ENCODE peak calls at places on chromosomes 12 and 14, in four cellular contexts. Q is tibial nerve, M is fibroblast of lung, Z is lower lobe of right lung. U is an unnamed sample.

GRCh38 chr14:106691601-106692291 is 1165.4 kb downstream of the TMEM121 start:
- DNase-seq in Q (no peak), M (no peak), Z (peak; percentile 56), U (no peak)

GRCh38 chr14:89503458-89503996 is 86.5 kb upstream of the FOXN3 start:
- DNase-seq in Q (no peak), M (no peak), Z (no peak), U (no peak)

GRCh38 chr14:26170885-26171284 is 426.9 kb downstream of the NOVA1 start:
- DNase-seq in Q (no peak), M (no peak), Z (no peak), U (no peak)

GRCh38 chr12:64600164-64600561 is 10.1 kb upstream of the RASSF3 start:
- DNase-seq in Q (no peak), M (no peak), Z (no peak), U (no peak)

GRCh38 chr14:78356406-78356805 is 186.2 kb downstream of the NRXN3 start:
- DNase-seq in Q (no peak), M (no peak), Z (no peak), U (no peak)

GRCh38 chr12:71780207-71780822 is 25.7 kb downstream of the RAB21 start:
- DNase-seq in Q (no peak), M (peak; percentile 25), Z (no peak), U (peak; percentile 24)

GRCh38 chr12:1398673-1399072 is 195.7 kb downstream of the FBXL14 start:
- DNase-seq in Q (no peak), M (no peak), Z (no peak), U (no peak)

GRCh38 chr14:22650046-22650739 is 6.0 kb upstream of the OR6J1 start:
- DNase-seq in Q (no peak), M (no peak), Z (no peak), U (no peak)

GRCh38 chr14:68506021-68506644 is 286.7 kb downstream of the ZFP36L1 start:
- DNase-seq in Q (no peak), M (peak; percentile 87), Z (no peak), U (no peak)

GRCh38 chr14:21917699-21918436 is 244.2 kb upstream of the OR4E1 start:
- DNase-seq in Q (no peak), M (peak; percentile 21), Z (no peak), U (peak; percentile 64)

GRCh38 chr14:104283197-104284106 is 145.1 kb downstream of the KIF26A start:
- DNase-seq in Q (no peak), M (no peak), Z (peak; percentile 36), U (no peak)

GRCh38 chr12:3683670-3684069 is 69.2 kb downstream of the CRACR2A start:
- DNase-seq in Q (no peak), M (peak; percentile 22), Z (no peak), U (no peak)

GRCh38 chr12:67751376-67751928 is 102.9 kb downstream of the DYRK2 start:
- DNase-seq in Q (no peak), M (no peak), Z (no peak), U (no peak)

GRCh38 chr12:119406322-119406721 is 71.8 kb downstream of the CCDC60 start:
- DNase-seq in Q (no peak), M (no peak), Z (no peak), U (no peak)

GRCh38 chr12:115960868-115961802 is 316.4 kb downstream of the MED13L start:
- DNase-seq in Q (no peak), M (no peak), Z (no peak), U (no peak)

GRCh38 chr14:68630611-68631013 is 162.3 kb downstream of the ZFP36L1 start:
- DNase-seq in Q (no peak), M (no peak), Z (no peak), U (peak; percentile 19)

GRCh38 chr12:14984036-14984435 is 11.2 kb downstream of the PDE6H start:
- DNase-seq in Q (no peak), M (no peak), Z (no peak), U (no peak)

GRCh38 chr12:116539361-116539771 is 19.8 kb upstream of the MAP1LC3B2 start:
- DNase-seq in Q (no peak), M (peak; percentile 36), Z (no peak), U (no peak)

GRCh38 chr12:93089805-93090569 is 160.9 kb upstream of the EEA1 start:
- DNase-seq in Q (no peak), M (peak; percentile 94), Z (no peak), U (no peak)

GRCh38 chr14:50062438-50063039 is 53.8 kb downstream of the VCPKMT start:
- DNase-seq in Q (no peak), M (peak; percentile 85), Z (no peak), U (peak; percentile 78)

GRCh38 chr12:124631681-124632080 is 64.3 kb upstream of the NCOR2 start:
- DNase-seq in Q (no peak), M (no peak), Z (no peak), U (no peak)

GRCh38 chr14:37263656-37264236 is 66.0 kb downstream of the MIPOL1 start:
- DNase-seq in Q (no peak), M (no peak), Z (no peak), U (no peak)

GRCh38 chr12:47954467-47955045 is 8.8 kb upstream of the TMEM106C start:
- DNase-seq in Q (no peak), M (no peak), Z (no peak), U (no peak)

GRCh38 chr12:92899388-92900001 is 29.6 kb downstream of the EEA1 start:
- DNase-seq in Q (peak; percentile 63), M (peak; percentile 99), Z (no peak), U (no peak)

GRCh38 chr12:48814313-48815280 is 3.7 kb upstream of the CACNB3 start:
- DNase-seq in Q (peak; percentile 86), M (peak; percentile 69), Z (peak; percentile 91), U (peak; percentile 84)

GRCh38 chr14:23521785-23522640 is 29.6 kb downstream of the ZFHX2 start:
- DNase-seq in Q (no peak), M (no peak), Z (no peak), U (no peak)

GRCh38 chr14:93691042-93691780 is 97.1 kb downstream of the PRIMA1 start:
- DNase-seq in Q (no peak), M (no peak), Z (no peak), U (no peak)
- H3K4me1 ChIP-seq in Q (no peaks in the 10 kb centered on the region), M (no peaks in the 10 kb centered on the region), Z (no peaks in the 10 kb centered on the region), U (no peaks in the 10 kb centered on the region)

DNA sequence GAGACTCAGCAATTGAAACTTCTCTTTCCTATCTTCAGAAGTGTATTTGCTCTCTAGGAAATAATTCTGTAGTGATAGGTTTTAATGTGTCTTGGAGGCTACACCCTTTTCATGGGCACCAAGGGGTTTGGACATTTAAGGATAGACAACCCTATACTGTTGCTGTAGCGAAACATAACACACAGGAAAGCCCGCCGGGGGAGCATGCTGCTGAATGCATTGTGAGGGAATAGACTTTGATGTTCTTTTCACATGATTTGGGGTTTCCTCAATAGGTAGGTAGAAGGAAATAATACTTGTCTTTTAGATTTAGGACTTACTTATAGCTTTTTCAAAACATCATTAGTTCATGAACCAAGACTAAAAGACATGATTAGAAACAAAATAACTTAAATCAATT is 97.0 kb downstream of the PELI2 start:
- DNase-seq in Q (no peak), M (no peak), Z (no peak), U (no peak)
- H3K4me1 ChIP-seq in Q (no peaks in the 10 kb centered on the region), M (peaks cover 2% of the 10 kb centered on the region), Z (peaks cover 27% of the 10 kb centered on the region), U (peaks cover 11% of the 10 kb centered on the region)

GRCh38 chr14:75277796-75278421 is 719 bp upstream of the FOS start:
- DNase-seq in Q (no peak), M (no peak), Z (no peak), U (no peak)
- H3K4me1 ChIP-seq in Q (no peaks in the 10 kb centered on the region), M (peaks cover 14% of the 10 kb centered on the region), Z (peaks cover 64% of the 10 kb centered on the region), U (peaks cover 55% of the 10 kb centered on the region)

GRCh38 chr12:54390176-54390667 is 5.7 kb upstream of the ZNF385A start:
- DNase-seq in Q (no peak), M (no peak), Z (no peak), U (no peak)
- H3K4me1 ChIP-seq in Q (no peaks in the 10 kb centered on the region), M (no peaks in the 10 kb centered on the region), Z (peaks cover 37% of the 10 kb centered on the region), U (peaks cover 8% of the 10 kb centered on the region)

DNA sequence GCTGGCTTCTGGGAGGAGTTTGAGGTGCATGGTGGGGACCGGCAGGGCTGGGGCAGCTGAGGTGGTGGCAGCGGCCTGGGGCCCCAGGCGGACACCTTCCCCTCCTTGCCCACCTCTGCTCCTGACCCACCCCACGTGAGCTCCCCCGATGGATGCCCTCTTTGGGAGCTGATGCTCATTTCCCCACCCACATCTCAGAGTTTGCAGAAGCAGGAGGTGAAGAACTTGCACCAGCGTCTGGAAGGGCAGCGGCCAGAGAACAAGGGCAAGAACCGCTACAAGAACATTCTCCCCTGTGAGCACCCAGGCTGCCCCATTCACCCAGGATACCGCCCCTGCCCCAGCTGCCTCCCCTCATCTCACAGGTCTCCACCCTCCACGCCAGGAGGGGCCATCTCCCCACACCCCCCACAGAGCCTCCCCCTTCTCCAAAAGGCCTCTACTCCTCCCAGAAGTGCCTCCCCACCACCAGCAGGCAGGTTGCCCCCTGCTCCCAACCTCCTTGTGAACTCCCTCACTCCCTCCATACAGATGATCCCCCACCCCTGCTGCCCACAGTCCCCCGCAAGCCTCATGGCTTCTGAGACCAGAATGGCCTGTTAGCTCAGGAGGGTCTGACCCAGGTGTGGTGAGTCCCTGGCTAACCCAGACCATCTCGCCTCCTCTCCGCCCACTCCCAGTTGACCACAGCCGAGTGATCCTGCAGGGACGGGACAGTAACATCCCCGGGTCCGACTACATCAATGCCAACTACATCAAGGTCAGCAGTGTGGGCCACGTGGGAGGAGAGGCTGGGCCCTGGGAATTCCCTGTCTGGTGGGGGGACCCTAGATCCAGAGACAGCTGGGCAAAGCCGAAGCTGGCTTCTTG is 4.5 kb downstream of the PTPN6 start:
- DNase-seq in Q (no peak), M (no peak), Z (peak; percentile 33), U (no peak)
- H3K4me1 ChIP-seq in Q (no peaks in the 10 kb centered on the region), M (no peaks in the 10 kb centered on the region), Z (peaks cover 75% of the 10 kb centered on the region), U (peaks cover 70% of the 10 kb centered on the region)

U was measured in CD8-positive, alpha-beta T cell.